ENCODE peak calls at places on chromosomes 3 and 15, in seven cellular contexts. B, U, H, E, J, L and F are unnamed samples. For H3K79me1, the result is how much of the 10 kb centered on the place peaks cover.

GRCh38 chr3:127536818-127537810 is 53.4 kb downstream of the TPRA1 start:
- DNase-seq in E (no peak), U (no peak), B (no peak), J (peak), L (no peak), H (peak), F (no peak)

GRCh38 chr3:43919067-43919466 is 228.3 kb downstream of the ABHD5 start:
- DNase-seq in J (no peak), B (no peak), L (no peak), U (no peak), E (peak), H (no peak), F (no peak)

GRCh38 chr3:148162132-148162531 is 535.6 kb upstream of the AGTR1 start:
- DNase-seq in E (no peak), U (no peak), J (no peak), H (peak), B (no peak), L (no peak), F (no peak)

GRCh38 chr3:45994661-45995369 is 809 bp downstream of the FYCO1 start:
- DNase-seq in J (no peak), B (no peak), E (no peak), H (peak), L (no peak), U (peak), F (peak)

GRCh38 chr3:195384952-195385351 is 57.9 kb downstream of the ACAP2 start:
- DNase-seq in B (no peak), U (no peak), H (peak), J (no peak), L (no peak), E (no peak), F (no peak)

GRCh38 chr3:139101396-139101795 is 56.7 kb upstream of the PRR23C start:
- DNase-seq in H (no peak), L (no peak), E (no peak), B (no peak), J (no peak), U (peak), F (no peak)

GRCh38 chr3:18295171-18295920 is 129.8 kb downstream of the SATB1 start:
- DNase-seq in L (peak), J (peak), U (peak), E (no peak), B (peak), H (peak), F (peak)

GRCh38 chr15:52670087-52670486 is 9.1 kb downstream of the ATOSA start:
- DNase-seq in B (no peak), E (no peak), H (no peak), L (no peak), J (no peak), U (no peak), F (no peak)

GRCh38 chr15:49301562-49301961 is 121.5 kb upstream of the FGF7 start:
- DNase-seq in J (no peak), H (no peak), B (peak), E (no peak), L (no peak), U (no peak), F (no peak)

GRCh38 chr3:127114337-127115070 is 78.4 kb upstream of the PRR23E start:
- DNase-seq in J (no peak), H (no peak), L (no peak), E (no peak), U (no peak), B (no peak), F (no peak)

GRCh38 chr15:74790080-74790916 is 8.4 kb downstream of the CSK start:
- DNase-seq in B (peak), L (no peak), U (no peak), H (no peak), E (peak), J (no peak), F (no peak)

GRCh38 chr3:49198611-49199230 is 27.3 kb downstream of the KLHDC8B start:
- DNase-seq in E (no peak), L (no peak), U (no peak), H (no peak), B (no peak), J (no peak), F (peak)

GRCh38 chr3:139627759-139628158 is 50.0 kb downstream of the NMNAT3 start:
- DNase-seq in L (no peak), E (no peak), H (no peak), J (no peak), U (no peak), B (no peak), F (no peak)

GRCh38 chr3:18559323-18559972 is 134.3 kb upstream of the SATB1 start:
- DNase-seq in J (peak), U (peak), L (peak), E (peak), B (no peak), H (peak), F (peak)

GRCh38 chr3:160038862-160039562 is 50.4 kb downstream of the IL12A start:
- DNase-seq in H (peak), E (peak), J (peak), L (peak), B (no peak), U (peak), F (no peak)

GRCh38 chr3:195180490-195181106 is 90.4 kb downstream of the XXYLT1 start:
- DNase-seq in J (no peak), U (no peak), B (no peak), E (peak), H (no peak), L (no peak), F (no peak)

GRCh38 chr15:67148196-67148701 is 82.8 kb downstream of the SMAD3 start:
- DNase-seq in E (peak), J (no peak), H (no peak), U (no peak), B (peak), L (no peak), F (peak)

GRCh38 chr3:14899993-14900618 is 47.3 kb upstream of the NR2C2 start:
- DNase-seq in E (no peak), L (peak), H (peak), J (no peak), U (peak), B (no peak), F (no peak)

GRCh38 chr3:16897254-16897926 is 12.6 kb downstream of the PLCL2 start:
- DNase-seq in U (no peak), B (peak), J (no peak), E (peak), L (no peak), H (no peak), F (peak)

GRCh38 chr15:89171136-89172072 is 50.0 kb downstream of the RLBP1 start:
- DNase-seq in J (peak), L (peak), H (peak), E (peak), B (peak), U (peak), F (peak)

GRCh38 chr3:63727248-63727647 is 74.8 kb downstream of the SNTN start:
- DNase-seq in H (peak), J (no peak), U (no peak), E (no peak), B (peak), L (no peak), F (no peak)

GRCh38 chr3:145623349-145623748 is 537.6 kb downstream of the PLOD2 start:
- DNase-seq in L (no peak), U (no peak), J (no peak), E (peak), B (no peak), H (no peak), F (no peak)

GRCh38 chr3:48413086-48413485 is 16.8 kb downstream of the PLXNB1 start:
- DNase-seq in B (no peak), E (no peak), U (no peak), H (no peak), J (no peak), L (no peak), F (no peak)

GRCh38 chr15:64634576-64635485 is 140.6 kb downstream of the RBPMS2 start:
- DNase-seq in U (peak), L (peak), J (peak), B (no peak), E (peak), H (peak), F (no peak)

GRCh38 chr15:50055333-50056278 is 63.4 kb downstream of the ATP8B4 start:
- DNase-seq in B (peak), E (peak), L (no peak), J (no peak), H (no peak), U (no peak), F (peak)

DNA sequence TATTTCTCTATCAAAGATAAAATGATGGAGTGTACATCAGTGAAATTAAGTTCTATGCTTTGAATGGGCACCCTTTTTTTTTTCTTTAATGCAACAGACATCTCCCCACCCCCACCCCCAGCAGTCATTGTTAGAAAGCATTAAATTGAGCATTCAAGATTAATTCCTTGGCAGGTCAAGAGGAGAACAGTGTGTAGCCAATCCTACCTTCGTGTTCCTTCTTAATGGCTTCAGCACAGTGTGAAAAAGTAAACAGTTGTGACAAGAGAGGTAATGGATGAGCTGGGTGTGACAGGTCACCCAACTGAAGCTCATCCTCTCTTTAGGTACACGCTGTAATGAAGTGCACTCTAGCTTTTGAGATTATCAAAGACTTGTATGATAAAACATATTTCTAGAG is 198.5 kb upstream of the RARB start:
- DNase-seq in U (no peak), B (no peak), L (no peak), H (no peak), E (no peak), J (no peak), F (no peak)
- H3K79me1 ChIP-seq in U (under half), B (under half), L (under half), H (under half), E (under half), J (under half), F (under half)

GRCh38 chr15:41105348-41106334 is 10.4 kb downstream of the INO80 start:
- DNase-seq in U (no peak), E (no peak), B (no peak), H (no peak), L (no peak), J (no peak), F (no peak)

GRCh38 chr15:41106947-41107346 is 9.1 kb downstream of the INO80 start:
- DNase-seq in H (peak), B (no peak), L (no peak), E (no peak), U (no peak), J (no peak), F (no peak)

GRCh38 chr15:41104234-41104633 is 11.8 kb downstream of the INO80 start:
- DNase-seq in U (no peak), E (peak), B (peak), J (no peak), H (no peak), L (no peak), F (no peak)

DNA sequence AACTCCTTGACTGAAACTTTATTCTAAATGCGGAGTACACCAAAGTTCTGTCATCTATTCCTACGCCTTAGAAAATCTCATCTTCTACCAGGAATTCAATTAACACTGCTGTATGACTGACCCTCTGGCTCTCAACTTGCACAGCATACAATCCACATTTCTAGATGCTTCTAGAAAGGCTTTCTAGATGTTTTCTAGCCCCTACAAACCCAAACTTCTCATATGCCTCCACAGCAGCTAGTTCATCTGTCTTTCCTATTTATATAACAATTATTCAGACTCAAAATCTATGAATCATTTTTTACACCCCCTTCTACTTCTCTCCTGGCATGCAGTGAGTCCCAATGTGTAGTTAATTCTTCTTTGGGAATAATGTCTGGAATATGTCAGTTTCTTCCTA is 13.2 kb downstream of the INO80 start:
- DNase-seq in L (no peak), U (no peak), J (no peak), B (peak), H (no peak), E (no peak), F (no peak)
- H3K79me1 ChIP-seq in L (under half), U (under half), J (under half), B (half or more), H (under half), E (under half), F (under half)

GRCh38 chr3:120047686-120048085 is 46.6 kb downstream of the GSK3B start:
- DNase-seq in J (no peak), B (no peak), U (no peak), E (no peak), H (no peak), L (no peak), F (no peak)
- H3K79me1 ChIP-seq in J (under half), B (half or more), U (under half), E (under half), H (under half), L (under half), F (under half)

DNA sequence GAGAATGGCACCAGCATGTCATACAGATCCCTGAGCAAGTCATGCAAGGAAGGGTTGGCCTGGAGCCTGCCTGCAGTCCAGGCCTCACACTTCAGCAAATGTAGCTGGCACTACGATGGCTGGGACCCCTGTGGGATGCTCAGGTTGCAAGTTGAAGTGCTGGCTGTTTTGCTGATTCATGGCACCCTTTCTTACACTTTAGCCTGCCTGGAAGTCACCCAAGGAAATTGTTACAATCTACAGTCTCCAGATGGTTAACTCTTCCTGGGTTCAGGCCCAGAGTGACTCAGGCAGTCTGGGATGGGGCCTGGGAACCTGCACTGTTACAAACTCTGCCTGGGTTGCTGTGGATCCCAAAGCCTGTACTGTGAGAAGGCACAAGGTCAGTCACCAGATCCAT is 91.0 kb upstream of the SLC6A11 start:
- DNase-seq in B (no peak), J (no peak), E (no peak), U (peak), H (no peak), L (no peak), F (no peak)
- H3K79me1 ChIP-seq in B (under half), J (under half), E (under half), U (under half), H (under half), L (under half), F (under half)

GRCh38 chr3:154887869-154888268 is 192.2 kb upstream of the MME start:
- DNase-seq in B (no peak), J (no peak), U (no peak), E (no peak), L (no peak), H (no peak), F (no peak)

GRCh38 chr3:154888386-154888785 is 191.7 kb upstream of the MME start:
- DNase-seq in E (peak), L (no peak), J (no peak), H (no peak), U (no peak), B (no peak), F (no peak)

GRCh38 chr3:154889227-154889634 is 190.9 kb upstream of the MME start:
- DNase-seq in B (no peak), L (no peak), H (no peak), J (no peak), E (no peak), U (no peak), F (no peak)

GRCh38 chr3:154885016-154885415 is 195.1 kb upstream of the MME start:
- DNase-seq in E (peak), B (peak), U (no peak), L (no peak), J (no peak), H (no peak), F (no peak)

GRCh38 chr3:154886437-154886836 is 193.7 kb upstream of the MME start:
- DNase-seq in B (peak), H (peak), L (no peak), E (peak), J (no peak), U (no peak), F (peak)
- H3K79me1 ChIP-seq in B (under half), H (under half), L (under half), E (under half), J (under half), U (under half), F (under half)

DNA sequence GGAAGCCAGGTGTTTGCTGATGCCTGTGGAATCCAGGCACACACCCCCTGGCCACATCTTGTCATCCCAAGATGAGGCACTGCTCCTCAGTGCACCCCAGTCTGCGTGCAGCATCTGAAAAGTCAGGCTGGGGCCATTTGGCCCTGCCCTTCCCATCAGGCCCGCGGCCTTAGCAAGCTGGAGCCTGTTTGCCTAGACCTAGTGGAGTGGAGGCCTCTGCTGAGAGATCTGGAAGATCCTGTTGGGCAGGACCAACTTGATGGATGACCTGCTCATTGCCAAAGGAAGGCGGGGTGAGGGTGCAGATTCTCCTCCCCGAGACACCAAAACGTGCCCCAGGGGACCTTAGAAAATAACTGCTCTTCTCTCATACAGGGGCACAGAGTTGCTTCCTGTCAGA is 220.2 kb downstream of the SHQ1 start:
- DNase-seq in U (no peak), L (no peak), J (no peak), B (no peak), E (no peak), H (peak), F (peak)
- H3K79me1 ChIP-seq in U (under half), L (under half), J (under half), B (under half), E (under half), H (under half), F (under half)

GRCh38 chr3:188568750-188569149 is 414.8 kb downstream of the LPP start:
- DNase-seq in U (no peak), E (no peak), H (no peak), L (no peak), J (no peak), B (peak), F (no peak)
- H3K79me1 ChIP-seq in U (under half), E (under half), H (under half), L (under half), J (under half), B (half or more), F (under half)

GRCh38 chr3:11247362-11247761 is 24.8 kb upstream of the ATG7 start:
- DNase-seq in J (no peak), H (no peak), B (no peak), U (no peak), E (no peak), L (no peak), F (no peak)

GRCh38 chr3:11248596-11248995 is 23.6 kb upstream of the ATG7 start:
- DNase-seq in E (peak), L (no peak), B (peak), J (no peak), H (no peak), U (no peak), F (peak)

GRCh38 chr3:11254876-11255275 is 17.3 kb upstream of the ATG7 start:
- DNase-seq in J (no peak), B (no peak), U (no peak), E (no peak), H (no peak), L (no peak), F (no peak)

GRCh38 chr3:11251807-11252176 is 20.4 kb upstream of the ATG7 start:
- DNase-seq in L (no peak), B (no peak), E (no peak), U (no peak), J (no peak), H (no peak), F (no peak)

GRCh38 chr3:11250902-11251806 is 21.0 kb upstream of the ATG7 start:
- DNase-seq in B (peak), U (no peak), H (no peak), J (no peak), L (no peak), E (no peak), F (no peak)
- H3K79me1 ChIP-seq in B (half or more), U (under half), H (under half), J (under half), L (under half), E (under half), F (under half)